ENCODE peak calls at places on chromosomes 1 and 21, in ten cellular contexts. W is fibroblast of pulmonary artery, E is left ventricle myocardium inferior, C is HCT116, J is gastrocnemius medialis, Y is endodermal cell, P is uterus, G is cardiac fibroblast, L is heart right ventricle, S is MM.1S. U is an unnamed sample.

GRCh38 chr1:84143796-84144565 is at the start of gene PRKACB:
- DNase-seq in W (peak), E (no peak), C (no peak), J (no peak), Y (no peak), P (no peak), G (peak), L (no peak), S (peak), U (no peak)

GRCh38 chr1:220755316-220755715 is 7.2 kb downstream of the MTARC2 start:
- DNase-seq in W (no peak), E (no peak), C (no peak), J (no peak), Y (peak), P (no peak), G (no peak), L (no peak), S (no peak), U (no peak)

GRCh38 chr1:114821978-114822377 is 32.7 kb upstream of the SYCP1 start:
- DNase-seq in W (no peak), E (no peak), C (no peak), J (no peak), Y (no peak), P (no peak), G (no peak), L (no peak), S (no peak), U (no peak)

GRCh38 chr1:101482306-101482705 is 245.5 kb downstream of the S1PR1 start:
- DNase-seq in W (no peak), E (no peak), C (no peak), J (no peak), Y (no peak), P (no peak), G (no peak), L (no peak), S (no peak), U (no peak)

GRCh38 chr1:215905493-215906095 is 338.5 kb downstream of the KCTD3 start:
- DNase-seq in W (no peak), E (no peak), C (no peak), J (no peak), Y (no peak), P (no peak), G (no peak), L (no peak), S (no peak), U (no peak)

GRCh38 chr1:169750041-169750440 is 16.2 kb upstream of the SELE start:
- DNase-seq in W (no peak), E (no peak), C (no peak), J (no peak), Y (no peak), P (no peak), G (no peak), L (no peak), S (no peak), U (no peak)

GRCh38 chr1:158203693-158204457 is 23.2 kb downstream of the CD1D start:
- DNase-seq in W (peak), E (no peak), C (peak), J (no peak), Y (peak), P (no peak), G (peak), L (no peak), S (peak), U (no peak)

GRCh38 chr1:38991638-38992449 is 768 bp downstream of the AKIRIN1 start:
- DNase-seq in W (peak), E (peak), C (no peak), J (peak), Y (peak), P (peak), G (peak), L (peak), S (no peak), U (peak)

GRCh38 chr1:78836736-78837135 is 169.8 kb downstream of the ADGRL4 start:
- DNase-seq in W (peak), E (no peak), C (no peak), J (no peak), Y (no peak), P (no peak), G (peak), L (no peak), S (peak), U (no peak)

GRCh38 chr1:231357831-231358354 is 19.8 kb downstream of the SPRTN start:
- DNase-seq in W (peak), E (no peak), C (peak), J (peak), Y (peak), P (peak), G (peak), L (no peak), S (peak), U (peak)

GRCh38 chr1:45974541-45975269 is 157.7 kb downstream of the PIK3R3 start:
- DNase-seq in W (no peak), E (no peak), C (no peak), J (no peak), Y (no peak), P (no peak), G (peak), L (no peak), S (no peak), U (no peak)

GRCh38 chr1:61049850-61050540 is 32.4 kb upstream of the NFIA start:
- DNase-seq in W (peak), E (peak), C (peak), J (peak), Y (peak), P (peak), G (peak), L (peak), S (peak), U (peak)

GRCh38 chr1:187655163-187655562 is 826.4 kb downstream of the PLA2G4A start:
- DNase-seq in W (peak), E (no peak), C (no peak), J (no peak), Y (no peak), P (no peak), G (peak), L (no peak), S (no peak), U (no peak)

GRCh38 chr1:86259390-86259789 is 102.8 kb upstream of the COL24A1 start:
- DNase-seq in W (peak), E (no peak), C (no peak), J (no peak), Y (no peak), P (no peak), G (peak), L (no peak), S (no peak), U (no peak)

GRCh38 chr1:49864597-49864996 is 159.2 kb downstream of the AGBL4 start:
- DNase-seq in W (no peak), E (no peak), C (no peak), J (no peak), Y (no peak), P (no peak), G (no peak), L (no peak), S (no peak), U (no peak)

GRCh38 chr1:178540204-178540603 is 27.3 kb downstream of the TEX35 start:
- DNase-seq in W (no peak), E (no peak), C (no peak), J (no peak), Y (no peak), P (no peak), G (no peak), L (no peak), S (no peak), U (no peak)

DNA sequence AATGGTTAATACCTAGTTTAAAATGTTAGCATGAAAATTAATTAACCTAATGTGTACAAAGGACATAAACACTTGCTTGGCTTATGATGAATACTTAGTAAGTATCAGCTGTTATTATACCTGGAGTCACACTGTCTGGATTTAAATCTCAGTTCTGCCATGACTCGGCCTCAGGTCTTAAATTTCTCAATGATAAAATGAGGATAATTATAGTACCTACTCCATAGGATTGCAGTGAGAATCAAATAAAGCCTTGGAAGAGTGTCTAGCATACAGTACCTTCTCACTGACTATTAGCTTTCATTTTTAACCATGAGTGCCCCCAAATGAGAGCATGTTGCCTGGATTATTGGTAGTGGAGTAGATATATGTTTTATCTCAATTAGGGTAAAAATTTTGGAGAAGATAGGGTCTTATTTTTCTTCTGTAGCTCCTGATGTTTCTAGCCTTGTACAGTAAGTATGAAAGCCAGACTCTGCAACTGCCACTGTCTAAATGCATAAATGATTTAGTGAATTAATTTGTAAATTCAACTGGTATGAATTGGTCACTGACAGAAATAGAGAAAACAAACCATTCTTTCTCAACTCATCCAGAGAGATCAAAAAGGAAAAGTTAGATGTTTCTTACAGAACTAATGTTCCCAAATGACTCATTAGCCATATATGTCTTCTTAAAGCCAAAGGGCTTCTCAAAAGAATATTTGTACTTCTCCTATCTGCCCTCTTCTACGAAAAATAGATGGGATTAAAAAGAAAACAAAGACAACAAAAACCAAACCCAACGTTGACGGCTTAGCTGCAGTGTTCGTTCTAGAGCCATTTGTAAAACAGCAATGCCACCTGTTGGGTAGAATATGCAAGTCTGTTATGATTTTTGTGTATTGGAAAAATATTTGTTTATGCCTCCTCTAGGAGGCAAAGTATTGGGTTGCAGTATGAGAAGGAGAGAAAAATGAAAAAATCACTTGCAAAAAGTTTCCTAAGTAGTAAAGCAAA is 53.8 kb upstream of the MROH9 start:
- DNase-seq in W (peak), E (no peak), C (peak), J (no peak), Y (no peak), P (no peak), G (peak), L (no peak), S (peak), U (no peak)
- TF ChIP-seq CTCF in W (peak), E (peak), C (peak), J (peak), Y (peak), P (peak), G (peak), L (peak), S (peak), U (peak)

GRCh38 chr21:33069645-33069993 is 322 bp upstream of the OLIG1 start:
- DNase-seq in W (no peak), E (no peak), C (no peak), J (no peak), Y (no peak), P (no peak), G (no peak), L (no peak), S (no peak), U (no peak)
- H3K4me3 ChIP-seq in W (no peak), E (peak), C (no peak), J (peak), Y (no peak), P (no peak), G (no peak), L (peak), S (no peak), U (no peak)

GRCh38 chr1:196607940-196608339 is 300 bp downstream of the KCNT2 start:
- DNase-seq in W (peak), E (no peak), C (no peak), J (no peak), Y (no peak), P (no peak), G (no peak), L (no peak), S (no peak), U (no peak)

GRCh38 chr1:196603651-196604050 is 4.6 kb downstream of the KCNT2 start:
- DNase-seq in W (no peak), E (no peak), C (no peak), J (no peak), Y (no peak), P (no peak), G (no peak), L (no peak), S (no peak), U (no peak)

GRCh38 chr1:196608401-196609113 is at the start of gene KCNT2:
- DNase-seq in W (peak), E (peak), C (no peak), J (peak), Y (peak), P (peak), G (peak), L (peak), S (no peak), U (peak)

GRCh38 chr1:196611873-196612272 is 3.6 kb upstream of the KCNT2 start:
- DNase-seq in W (no peak), E (no peak), C (no peak), J (no peak), Y (peak), P (no peak), G (no peak), L (no peak), S (no peak), U (no peak)

DNA sequence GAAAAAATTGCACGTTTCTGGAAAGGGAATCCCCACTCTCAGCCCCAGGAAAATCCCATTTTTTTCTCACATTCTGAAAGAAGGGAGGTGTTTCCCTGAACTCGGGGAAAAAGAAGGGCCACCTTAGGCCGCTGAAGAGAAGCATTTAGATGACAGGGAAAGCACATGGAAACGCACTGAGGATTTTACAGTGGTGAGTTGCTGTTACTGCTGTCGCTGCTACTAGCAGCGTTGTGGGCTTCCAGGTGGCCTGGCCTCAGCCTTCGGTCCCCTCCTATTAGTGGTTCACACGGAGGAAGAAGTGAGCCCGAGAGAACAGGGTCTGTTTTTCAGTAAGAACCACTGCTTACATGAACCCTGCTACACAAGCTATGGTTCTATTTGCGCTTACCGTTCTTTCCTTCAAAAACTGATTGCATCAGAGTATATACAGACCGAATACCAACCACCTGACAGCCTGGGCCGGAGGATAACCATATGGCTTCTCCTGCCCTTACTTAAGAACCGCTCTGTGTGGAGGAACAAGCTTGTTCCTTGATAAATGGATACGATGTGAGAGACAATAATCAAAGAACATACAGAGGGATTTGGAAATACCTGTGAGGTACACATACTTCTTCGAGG is 986 bp upstream of the KCNT2 start:
- DNase-seq in W (no peak), E (no peak), C (no peak), J (no peak), Y (peak), P (peak), G (peak), L (peak), S (no peak), U (peak)
- TF ChIP-seq CTCF in W (no peak), E (no peak), C (no peak), J (no peak), Y (peak), P (no peak), G (no peak), L (no peak), S (no peak), U (no peak)

GRCh38 chr1:8267307-8267706 is 50.6 kb upstream of the SLC45A1 start:
- DNase-seq in W (no peak), E (no peak), C (no peak), J (no peak), Y (peak), P (no peak), G (no peak), L (no peak), S (no peak), U (no peak)

GRCh38 chr1:8263806-8264205 is 54.1 kb upstream of the SLC45A1 start:
- DNase-seq in W (no peak), E (no peak), C (no peak), J (no peak), Y (no peak), P (no peak), G (no peak), L (no peak), S (no peak), U (no peak)

GRCh38 chr1:8261398-8261762 is 56.5 kb upstream of the SLC45A1 start:
- DNase-seq in W (no peak), E (no peak), C (no peak), J (no peak), Y (no peak), P (no peak), G (no peak), L (no peak), S (no peak), U (no peak)

GRCh38 chr1:8266436-8267165 is 51.3 kb upstream of the SLC45A1 start:
- DNase-seq in W (no peak), E (no peak), C (no peak), J (no peak), Y (peak), P (no peak), G (no peak), L (no peak), S (no peak), U (no peak)
- H3K4me3 ChIP-seq in W (no peak), E (no peak), C (no peak), J (no peak), Y (no peak), P (no peak), G (no peak), L (no peak), S (no peak), U (no peak)

DNA sequence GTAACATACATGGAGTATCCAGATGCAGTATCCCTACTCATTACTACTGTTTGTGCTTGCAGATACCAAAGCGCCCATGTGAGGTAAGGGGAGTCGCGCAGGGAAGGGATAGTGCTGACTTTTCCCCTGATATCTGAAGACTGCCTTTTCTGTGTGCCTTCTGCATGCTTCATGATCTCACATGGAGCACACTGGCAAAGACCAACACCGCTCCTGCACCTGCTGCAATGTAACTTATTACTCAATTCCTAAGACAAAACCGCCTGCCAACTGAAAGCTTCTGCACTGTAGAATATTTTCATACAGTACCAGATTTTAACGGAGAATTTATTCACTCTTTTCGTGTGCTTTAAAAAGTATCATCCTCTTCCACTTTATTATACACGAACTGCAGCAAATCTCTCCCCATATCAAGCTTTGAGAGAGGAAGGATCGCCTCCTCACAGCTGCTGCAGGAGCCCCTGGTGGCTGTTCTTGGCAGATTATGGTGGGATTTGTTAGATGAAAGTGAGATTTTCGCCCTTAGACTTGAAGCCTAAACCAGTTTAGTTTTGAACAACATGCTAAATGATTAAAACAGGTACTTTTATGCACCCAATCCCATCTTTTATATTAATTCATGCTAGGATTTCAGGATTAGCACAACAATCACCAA is 99.1 kb downstream of the PTPN14 start:
- DNase-seq in W (no peak), E (no peak), C (no peak), J (peak), Y (peak), P (no peak), G (no peak), L (no peak), S (no peak), U (no peak)
- TF ChIP-seq CTCF in W (peak), E (no peak), C (peak), J (no peak), Y (peak), P (no peak), G (peak), L (no peak), S (no peak), U (no peak)

U was measured in right atrium auricular region.